ENCODE peak calls at places on chromosomes 6 and 20, in ten cellular contexts. A, X, R, Z, T, H, L, I, W and S are unnamed samples.

GRCh38 chr20:6635034-6635736 is 132.3 kb upstream of the BMP2 start:
- DNase-seq in Z (no peak), A (no peak), X (no peak), W (no peak), H (no peak), R (no peak), I (no peak), T (no peak), L (no peak), S (no peak)

GRCh38 chr6:75813476-75814250 is 64.6 kb downstream of the MYO6 start:
- DNase-seq in A (no peak), H (no peak), T (no peak), L (no peak), Z (no peak), W (no peak), R (no peak), I (no peak), X (no peak), S (no peak)

GRCh38 chr20:38337561-38338140 is 8.6 kb upstream of the LBP start:
- DNase-seq in X (no peak), R (peak), H (no peak), I (no peak), T (no peak), A (no peak), W (peak), Z (no peak), L (no peak), S (peak)

GRCh38 chr20:17935761-17936160 is 32.8 kb downstream of the SNX5 start:
- DNase-seq in X (no peak), H (no peak), W (no peak), L (no peak), I (no peak), Z (no peak), A (no peak), R (no peak), T (no peak), S (no peak)

GRCh38 chr6:112029045-112029822 is 24.7 kb upstream of the CCN6 start:
- DNase-seq in R (peak), X (no peak), I (no peak), W (peak), H (peak), L (peak), Z (no peak), T (peak), A (peak), S (peak)

GRCh38 chr20:62725596-62726268 is 17.1 kb downstream of the NTSR1 start:
- DNase-seq in T (no peak), X (no peak), R (no peak), H (no peak), I (no peak), Z (no peak), L (no peak), W (no peak), A (no peak), S (no peak)

GRCh38 chr20:25317351-25318075 is 69.6 kb downstream of the PYGB start:
- DNase-seq in X (no peak), R (no peak), Z (no peak), A (peak), L (no peak), H (peak), T (no peak), I (no peak), W (no peak), S (no peak)

GRCh38 chr6:148969679-148970078 is 222.8 kb downstream of the UST start:
- DNase-seq in L (peak), W (no peak), A (no peak), R (no peak), T (no peak), H (no peak), I (peak), Z (no peak), X (no peak), S (no peak)

GRCh38 chr6:1389791-1390070 is 355 bp downstream of the FOXF2 start:
- DNase-seq in H (peak), A (no peak), I (no peak), T (no peak), L (no peak), Z (no peak), W (no peak), R (no peak), X (no peak), S (no peak)

GRCh38 chr20:44727039-44727438 is 11.9 kb downstream of the CCN5 start:
- DNase-seq in W (no peak), R (no peak), T (no peak), A (no peak), I (no peak), H (no peak), X (no peak), Z (no peak), L (no peak), S (no peak)

GRCh38 chr6:112040933-112041332 is 13.0 kb upstream of the CCN6 start:
- DNase-seq in H (no peak), L (no peak), Z (no peak), X (no peak), I (no peak), A (no peak), T (no peak), W (no peak), R (no peak), S (no peak)

GRCh38 chr6:121439456-121440250 is 4.2 kb downstream of the GJA1 start:
- DNase-seq in I (no peak), H (no peak), T (no peak), Z (no peak), X (no peak), A (no peak), L (no peak), R (no peak), W (no peak), S (no peak)

GRCh38 chr6:52046456-52046855 is 41.0 kb downstream of the PKHD1 start:
- DNase-seq in T (no peak), I (no peak), Z (no peak), W (no peak), R (no peak), L (peak), A (no peak), X (no peak), H (no peak), S (no peak)

GRCh38 chr6:27894839-27895762 is 17.1 kb downstream of the OR2B2 start:
- DNase-seq in H (no peak), Z (peak), I (peak), T (peak), W (peak), R (peak), X (no peak), L (peak), A (peak), S (peak)
- TF ChIP-seq POLR2A in H (no peak), Z (peak), I (no peak), T (no peak), W (no peak), R (peak), X (peak), L (no peak), A (no peak), S (peak)

GRCh38 chr6:32184084-32184640 is at the start of gene AGER:
- DNase-seq in H (peak), W (no peak), X (no peak), R (no peak), A (no peak), I (no peak), L (no peak), T (no peak), Z (no peak), S (no peak)
- TF ChIP-seq POLR2A in H (no peak), W (no peak), X (no peak), R (peak), A (no peak), I (no peak), L (no peak), T (no peak), Z (no peak), S (peak)

DNA sequence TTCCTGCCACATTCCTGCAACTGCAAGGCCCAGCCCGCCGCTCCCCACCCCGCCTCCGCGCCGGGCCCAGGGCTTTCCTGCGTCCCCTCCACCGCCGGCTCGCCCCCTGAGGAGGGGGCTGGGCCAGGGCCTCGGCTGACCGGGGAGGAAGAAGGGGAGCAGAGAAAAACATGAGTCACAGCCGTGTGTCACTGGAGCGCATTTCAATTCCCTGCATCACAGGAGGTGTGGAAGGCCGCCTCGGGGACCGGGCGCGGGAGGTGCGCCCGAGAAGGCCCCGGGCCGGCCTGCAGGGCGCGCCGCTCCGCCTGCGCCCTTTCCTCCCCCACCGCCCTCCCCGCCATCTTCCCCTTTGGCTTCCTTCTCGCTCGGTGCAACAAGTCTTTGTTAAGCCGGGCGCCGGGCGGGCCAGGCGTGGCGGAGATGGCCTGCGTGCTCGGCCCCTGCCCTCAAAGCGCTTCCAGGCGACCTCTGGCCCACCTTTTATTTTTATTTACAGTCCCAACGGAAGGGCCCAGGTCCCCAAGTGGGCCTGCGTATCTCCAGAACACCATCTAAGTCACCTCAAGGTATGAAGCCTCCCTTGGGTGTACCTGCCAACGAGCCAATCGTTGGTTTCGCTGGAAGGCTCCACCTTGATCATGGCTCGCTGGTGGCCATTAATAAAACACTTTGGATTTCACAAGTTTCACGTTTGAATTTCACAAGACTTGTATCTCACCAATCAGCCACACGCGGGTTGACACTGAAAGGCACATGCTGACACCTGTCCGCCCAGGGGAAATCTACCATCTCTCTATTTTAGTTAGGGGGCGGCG is 859 bp upstream of the HMGA1 start:
- DNase-seq in A (peak), R (no peak), X (no peak), H (peak), I (peak), T (peak), Z (peak), W (peak), L (peak), S (peak)
- TF ChIP-seq POLR2A in A (peak), R (no peak), X (no peak), H (peak), I (no peak), T (no peak), Z (peak), W (peak), L (no peak), S (no peak)

GRCh38 chr20:54566224-54566750 is 90.9 kb downstream of the DOK5 start:
- DNase-seq in Z (no peak), I (no peak), W (no peak), L (no peak), R (no peak), A (no peak), H (no peak), X (no peak), T (no peak), S (no peak)

GRCh38 chr20:54560357-54560756 is 85.0 kb downstream of the DOK5 start:
- DNase-seq in L (no peak), Z (no peak), R (no peak), A (no peak), H (no peak), W (no peak), I (no peak), X (no peak), T (no peak), S (no peak)

GRCh38 chr20:54559890-54560289 is 84.5 kb downstream of the DOK5 start:
- DNase-seq in Z (no peak), T (no peak), X (no peak), I (no peak), R (no peak), H (no peak), W (no peak), L (no peak), A (no peak), S (no peak)

GRCh38 chr20:54570561-54570960 is 95.2 kb downstream of the DOK5 start:
- DNase-seq in T (no peak), I (no peak), R (no peak), W (no peak), X (no peak), L (no peak), A (no peak), Z (no peak), H (no peak), S (no peak)

DNA sequence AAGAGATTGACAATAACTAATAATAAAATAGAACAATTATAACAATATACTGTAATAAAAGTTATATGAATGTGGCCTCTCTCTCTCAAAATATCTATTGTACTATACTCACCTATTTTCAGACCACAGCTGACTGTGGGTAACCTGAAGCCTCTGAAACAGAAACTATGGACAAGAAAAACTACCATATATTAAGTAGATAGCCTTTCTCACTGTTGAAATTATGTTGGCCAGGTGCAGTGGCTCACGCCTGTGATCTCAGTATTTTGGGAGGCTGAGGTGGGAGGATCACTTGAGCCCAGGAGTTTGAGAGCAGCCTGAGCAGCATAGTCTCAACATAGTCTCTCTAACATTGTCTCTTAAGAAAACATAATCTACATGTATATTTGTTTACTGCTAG is 89.9 kb downstream of the DOK5 start:
- DNase-seq in I (no peak), X (no peak), R (no peak), Z (no peak), L (no peak), H (no peak), W (no peak), A (no peak), T (no peak), S (no peak)
- TF ChIP-seq POLR2A in I (no peak), X (no peak), R (no peak), Z (no peak), L (no peak), H (no peak), W (no peak), A (no peak), T (no peak), S (no peak)

GRCh38 chr6:2842139-2842552 is 483 bp upstream of the SERPINB1 start:
- DNase-seq in A (no peak), I (no peak), L (no peak), T (no peak), W (no peak), R (no peak), Z (no peak), H (no peak), X (no peak), S (no peak)

GRCh38 chr6:2840794-2841061 is 935 bp downstream of the SERPINB1 start:
- DNase-seq in T (no peak), A (no peak), L (no peak), H (no peak), I (no peak), W (no peak), R (no peak), Z (no peak), X (no peak), S (no peak)

GRCh38 chr6:2839982-2840793 is 1.5 kb downstream of the SERPINB1 start:
- DNase-seq in T (no peak), X (no peak), R (no peak), I (no peak), H (no peak), Z (no peak), A (no peak), W (no peak), L (no peak), S (no peak)

GRCh38 chr6:2843138-2843740 is 1.6 kb upstream of the SERPINB1 start:
- DNase-seq in I (no peak), L (no peak), R (no peak), W (no peak), X (no peak), A (no peak), Z (no peak), H (no peak), T (no peak), S (no peak)

GRCh38 chr6:2841264-2842138 is at the start of gene SERPINB1:
- DNase-seq in I (peak), X (peak), H (peak), T (peak), Z (peak), L (peak), A (peak), W (peak), R (peak), S (peak)
- TF ChIP-seq POLR2A in I (no peak), X (no peak), H (peak), T (peak), Z (peak), L (peak), A (peak), W (peak), R (peak), S (peak)

DNA sequence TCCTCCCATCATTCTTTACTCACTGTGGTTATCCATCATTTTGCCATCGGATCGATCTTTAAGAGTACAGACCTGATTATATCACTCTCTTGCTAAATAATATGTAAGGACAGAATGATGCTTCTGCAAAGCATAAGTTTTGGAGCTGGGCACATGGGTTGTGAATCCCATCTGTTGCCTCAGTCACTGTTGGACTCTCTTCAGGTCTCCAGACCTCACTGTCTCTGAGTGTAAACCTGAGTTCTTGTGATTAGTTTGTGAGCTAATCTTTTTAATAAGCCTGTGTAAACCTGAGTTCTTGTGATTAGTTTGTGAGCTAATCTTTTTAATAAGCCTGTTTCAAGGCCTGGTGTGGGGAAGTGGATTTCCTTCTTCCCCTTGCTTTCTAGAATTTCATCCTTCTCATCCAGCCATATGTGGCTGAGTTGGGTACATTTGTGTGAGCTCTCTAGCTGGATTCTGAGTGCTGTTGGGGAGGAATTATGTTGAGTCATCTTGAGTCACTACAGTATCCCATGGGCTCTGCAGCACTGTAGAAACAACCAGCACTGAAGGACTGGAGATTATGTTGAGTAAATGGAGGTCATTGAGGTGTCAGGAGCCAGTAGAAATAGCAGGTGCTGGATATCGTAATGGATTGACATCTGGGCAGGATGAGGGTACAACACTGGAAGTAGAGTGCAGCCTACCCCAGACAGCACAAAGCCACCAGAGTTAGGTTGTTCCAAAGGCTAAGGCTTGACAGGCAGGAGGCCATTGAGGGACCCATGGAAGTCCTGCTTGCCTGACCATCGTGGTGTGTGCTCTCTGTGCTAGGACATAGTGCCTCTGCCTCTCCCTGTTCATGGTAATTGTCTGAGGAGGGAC is 52.4 kb downstream of the SCAND1 start:
- DNase-seq in X (no peak), L (no peak), Z (no peak), I (no peak), A (no peak), R (peak), T (peak), H (no peak), W (peak), S (peak)
- TF ChIP-seq POLR2A in X (no peak), L (no peak), Z (no peak), I (no peak), A (no peak), R (no peak), T (no peak), H (no peak), W (no peak), S (no peak)